ENCODE peak calls at places on chromosomes 16 and 17, in four cellular contexts. D is GM12878, W is K562, E is HepG2. T is an unnamed sample.

GRCh38 chr17:4073983-4074830 is 68.6 kb downstream of the ZZEF1 start:
- DNase-seq in E (no peak), D (peak), W (no peak), T (no peak)

GRCh38 chr17:78497115-78497540 is 80.1 kb downstream of the DNAH17 start:
- DNase-seq in W (peak), E (peak), D (no peak), T (peak)

GRCh38 chr17:36691606-36692005 is 90.2 kb downstream of the MRM1 start:
- DNase-seq in D (no peak), W (no peak), E (no peak), T (no peak)

GRCh38 chr17:29568331-29569244 is at the start of gene TP53I13:
- DNase-seq in W (peak), E (peak), D (no peak), T (peak)

GRCh38 chr17:603405-604193 is 111.0 kb downstream of the VPS53 start:
- DNase-seq in E (no peak), W (no peak), D (no peak), T (no peak)

GRCh38 chr17:1168537-1169234 is 11.1 kb downstream of the ABR start:
- DNase-seq in W (no peak), D (no peak), E (no peak), T (no peak)

GRCh38 chr17:57401556-57402488 is 145.5 kb downstream of the MSI2 start:
- DNase-seq in E (peak), D (no peak), W (no peak), T (peak)

GRCh38 chr16:23575834-23576233 is 18.3 kb downstream of the UBFD1 start:
- DNase-seq in W (no peak), D (no peak), E (no peak), T (no peak)

GRCh38 chr16:31350275-31351005 is 4.5 kb upstream of the ITGAX start:
- DNase-seq in W (no peak), D (no peak), E (no peak), T (no peak)

GRCh38 chr17:63399856-63400255 is 46.2 kb downstream of the CYB561 start:
- DNase-seq in E (no peak), D (no peak), W (no peak), T (no peak)

GRCh38 chr16:56107944-56108583 is 83.2 kb upstream of the GNAO1 start:
- DNase-seq in W (no peak), D (no peak), E (no peak), T (no peak)

GRCh38 chr16:13436641-13437423 is 483.1 kb upstream of the ERCC4 start:
- DNase-seq in D (peak), W (no peak), E (peak), T (no peak)

GRCh38 chr16:88290850-88291830 is 91.6 kb upstream of the ZNF469 start:
- DNase-seq in W (no peak), E (no peak), D (no peak), T (no peak)

GRCh38 chr16:2835638-2836493 is 5.8 kb downstream of the ZG16B start:
- DNase-seq in D (no peak), W (no peak), E (peak), T (no peak)

GRCh38 chr16:66945939-66946338 is 10.6 kb downstream of the CES2 start:
- DNase-seq in D (no peak), E (no peak), W (no peak), T (no peak)

GRCh38 chr17:42853597-42853967 is 2.6 kb downstream of the AOC3 start:
- DNase-seq in D (no peak), W (no peak), E (no peak), T (no peak)

GRCh38 chr17:54967621-54968258 is 714 bp downstream of the COX11 start:
- DNase-seq in D (no peak), W (peak), E (peak), T (peak)

GRCh38 chr16:84649511-84649861 is 1.2 kb downstream of the KLHL36 start:
- DNase-seq in E (no peak), D (no peak), W (no peak), T (no peak)

GRCh38 chr16:9836118-9836736 is 346.0 kb downstream of the GRIN2A start:
- DNase-seq in W (peak), E (no peak), D (no peak), T (peak)

GRCh38 chr17:43591750-43592562 is 45.8 kb upstream of the ETV4 start:
- DNase-seq in E (no peak), W (no peak), D (no peak), T (no peak)

DNA sequence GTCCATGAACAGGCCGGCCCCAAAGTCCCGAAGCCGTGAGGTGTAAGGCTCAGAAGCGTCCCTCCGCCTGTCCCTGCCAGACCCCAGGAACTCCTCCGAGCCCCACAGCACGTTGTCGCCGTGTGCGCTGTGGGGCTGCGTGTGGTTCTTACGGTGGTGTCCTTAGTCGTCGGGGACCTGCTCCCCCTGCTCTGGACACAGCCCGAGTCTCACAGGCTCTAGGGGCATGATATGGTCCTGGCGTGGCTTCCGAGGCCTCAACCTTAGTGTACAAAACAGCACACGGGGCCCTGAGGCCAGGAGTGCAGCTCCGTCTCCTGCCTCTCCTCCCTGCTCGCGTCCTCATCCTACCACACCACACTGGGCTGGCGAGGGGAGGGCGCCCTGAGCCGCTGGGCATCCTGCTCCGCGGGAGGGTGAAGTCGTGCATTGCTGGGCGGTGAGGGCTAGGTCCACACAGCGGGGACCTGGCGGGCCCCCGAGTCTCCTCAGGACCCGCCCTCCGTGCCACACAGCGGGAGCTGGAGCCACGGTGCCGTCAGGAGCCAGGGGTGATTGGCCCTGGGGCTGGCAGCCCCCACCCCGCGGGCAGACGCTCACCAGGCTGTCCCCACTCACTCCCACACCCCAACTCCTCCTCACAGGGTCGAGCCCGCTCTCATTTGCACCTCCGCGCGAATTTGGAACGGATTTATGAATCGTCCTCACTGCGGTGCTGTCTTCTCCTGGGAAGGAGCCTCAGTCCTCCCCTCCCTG is 1.1 kb upstream of the MAFG start:
- DNase-seq in D (no peak), W (no peak), E (no peak), T (no peak)
- TF ChIP-seq TARDBP in D (no peak), W (no peak), E (no peak), T (no peak)

GRCh38 chr16:65869261-65869660 is 497.2 kb upstream of the CDH5 start:
- DNase-seq in D (no peak), W (no peak), E (no peak), T (no peak)
- TF ChIP-seq FOXM1 in D (no peak), W (no peak), E (no peak), T (no peak)

GRCh38 chr17:45697076-45697475 is 87.0 kb upstream of the CRHR1 start:
- DNase-seq in E (no peak), W (no peak), D (no peak), T (no peak)
- TF ChIP-seq TARDBP in E (no peak), W (no peak), D (no peak), T (no peak)

GRCh38 chr16:3971261-3971660 is 90.7 kb upstream of the CREBBP start:
- DNase-seq in E (no peak), D (peak), W (no peak), T (no peak)

GRCh38 chr16:3977376-3977775 is 96.9 kb upstream of the CREBBP start:
- DNase-seq in W (no peak), E (no peak), D (no peak), T (no peak)

GRCh38 chr16:3971706-3972105 is 91.2 kb upstream of the CREBBP start:
- DNase-seq in E (no peak), W (no peak), D (no peak), T (no peak)

GRCh38 chr16:3979070-3979469 is 98.6 kb upstream of the CREBBP start:
- DNase-seq in D (no peak), W (no peak), E (no peak), T (no peak)

GRCh38 chr16:3974751-3975150 is 94.2 kb upstream of the CREBBP start:
- DNase-seq in E (no peak), W (no peak), D (no peak), T (no peak)
- TF ChIP-seq FOXM1 in E (no peak), W (no peak), D (no peak), T (no peak)

GRCh38 chr17:40582328-40582901 is 17.1 kb upstream of the CCR7 start:
- DNase-seq in D (peak), E (no peak), W (no peak), T (no peak)
- TF ChIP-seq TARDBP in D (peak), E (no peak), W (no peak), T (no peak)

DNA sequence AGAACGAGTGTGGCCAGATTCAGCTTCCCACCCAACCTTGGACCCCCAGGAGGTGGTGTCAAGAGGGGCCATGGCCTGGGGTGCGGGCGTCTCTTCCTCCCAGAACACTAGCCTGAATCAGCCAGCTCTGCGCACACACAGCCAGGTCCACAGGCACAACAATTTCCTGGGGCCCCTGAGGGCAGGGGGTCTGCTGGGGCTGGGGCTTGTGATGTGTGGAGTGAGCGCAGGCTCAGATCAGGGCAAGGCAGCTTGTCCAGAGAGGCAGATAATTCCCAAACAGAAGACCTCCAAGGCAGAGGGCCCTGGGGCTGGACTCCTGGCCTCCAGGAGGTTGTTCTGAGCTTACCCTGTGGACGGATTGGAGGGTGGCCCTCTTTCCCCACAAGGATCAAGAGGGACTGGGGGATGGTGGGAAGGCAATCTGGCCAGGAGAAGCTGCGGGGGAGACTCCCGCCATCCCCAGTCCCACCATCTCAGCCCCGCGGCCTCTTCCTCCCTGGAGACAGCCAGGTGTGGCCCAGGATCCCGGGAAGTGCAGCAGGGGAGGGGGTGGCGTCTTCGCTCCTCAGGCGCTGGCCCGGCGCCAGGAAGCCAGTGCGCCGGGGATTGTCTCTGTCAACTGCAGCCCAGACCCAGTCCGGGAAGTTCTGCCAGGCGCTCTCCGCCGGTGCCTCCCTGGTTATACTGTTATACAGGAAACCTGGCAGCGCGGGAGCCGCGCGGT is 52.0 kb upstream of the AMZ2 start:
- DNase-seq in D (no peak), E (no peak), W (no peak), T (peak)
- TF ChIP-seq FOXM1 in D (no peak), E (no peak), W (no peak), T (no peak)

GRCh38 chr16:11404608-11405007 is 59.3 kb downstream of the RMI2 start:
- DNase-seq in E (no peak), D (no peak), W (no peak), T (no peak)
- TF ChIP-seq TARDBP in E (no peak), D (no peak), W (no peak), T (no peak)

DNA sequence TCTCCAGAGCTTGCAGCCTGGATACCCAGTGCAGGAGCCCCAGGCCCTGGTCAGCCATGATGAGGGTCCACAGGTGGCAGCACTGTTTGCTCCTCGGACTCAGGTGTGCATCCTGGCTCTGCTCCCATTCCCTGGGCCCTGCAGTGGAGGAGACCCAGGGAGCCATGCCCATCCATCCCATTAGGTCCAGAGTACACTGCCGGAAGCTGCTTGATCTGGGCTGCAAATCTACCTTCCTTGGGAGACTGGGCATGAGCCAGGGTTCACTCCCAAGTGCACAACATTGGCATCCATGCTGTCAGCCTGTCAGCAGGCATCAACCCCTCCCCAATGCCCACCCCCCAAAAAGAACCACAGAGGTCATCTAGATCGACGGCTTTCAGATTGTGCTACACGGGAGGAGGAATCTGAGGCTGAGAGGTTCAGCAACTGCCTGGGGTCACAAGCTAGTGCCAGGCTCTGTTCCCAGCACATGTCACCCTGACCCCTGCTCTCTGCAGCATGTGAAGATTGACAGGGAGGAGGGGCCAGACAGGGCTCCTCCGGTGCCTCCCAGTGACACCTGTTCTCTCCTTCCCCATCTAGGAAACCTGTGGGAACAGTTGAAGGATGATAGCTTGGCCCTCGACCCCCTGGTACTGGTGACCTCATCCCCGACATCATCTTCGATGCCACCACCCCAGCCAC is 15.7 kb downstream of the UNC119 start:
- DNase-seq in W (no peak), E (no peak), D (no peak), T (no peak)
- TF ChIP-seq FOXM1 in W (no peak), E (no peak), D (no peak), T (no peak)

DNA sequence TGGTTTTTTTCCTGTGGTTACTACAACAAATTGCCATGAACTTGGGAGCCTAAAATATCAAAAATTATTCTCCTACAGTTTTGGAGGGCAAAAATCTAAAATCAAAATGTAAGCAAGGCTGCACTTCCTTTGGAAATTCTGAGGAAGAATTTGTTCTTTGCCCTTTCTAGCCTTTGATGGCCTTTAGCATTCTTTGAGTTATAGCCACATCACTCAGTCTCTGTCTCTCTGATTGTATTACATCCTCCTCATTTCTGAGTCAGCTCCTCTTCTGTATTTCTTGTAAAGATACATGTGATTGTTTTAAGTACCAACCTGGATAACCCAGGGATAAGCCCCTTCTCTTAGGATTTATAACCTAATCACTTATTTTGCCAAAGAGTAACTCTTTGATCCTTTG is 282.0 kb downstream of the BCAS3 start:
- DNase-seq in E (peak), W (no peak), D (no peak), T (no peak)
- TF ChIP-seq TARDBP in E (no peak), W (no peak), D (no peak), T (no peak)